ENCODE peak calls at places on chromosomes 11 and 22, in six cellular contexts. Z is tibial nerve, V is uterus, E is thyroid gland, X is gastrocnemius medialis, G is prostate gland. T is an unnamed sample.

GRCh38 chr11:119489087-119489486 is 66.1 kb upstream of the THY1 start:
- DNase-seq in Z (no peak), V (no peak), E (no peak), X (no peak), G (no peak), T (no peak)

GRCh38 chr11:94734563-94735275 is 33.4 kb upstream of the AMOTL1 start:
- DNase-seq in Z (no peak), V (no peak), E (no peak), X (no peak), G (no peak), T (no peak)

GRCh38 chr11:129528296-129528695 is 152.6 kb downstream of the BARX2 start:
- DNase-seq in Z (no peak), V (no peak), E (no peak), X (no peak), G (no peak), T (no peak)

GRCh38 chr22:31090217-31091085 is 9.3 kb downstream of the SMTN start:
- DNase-seq in Z (no peak), V (peak), E (no peak), X (no peak), G (no peak), T (no peak)

GRCh38 chr22:31127181-31127772 is 4.5 kb downstream of the INPP5J start:
- DNase-seq in Z (no peak), V (no peak), E (peak), X (no peak), G (no peak), T (no peak)

GRCh38 chr11:78535920-78536319 is 38.7 kb downstream of the NARS2 start:
- DNase-seq in Z (no peak), V (no peak), E (no peak), X (no peak), G (no peak), T (no peak)

GRCh38 chr11:116707250-116707649 is 65.5 kb downstream of the BUD13 start:
- DNase-seq in Z (no peak), V (no peak), E (peak), X (no peak), G (no peak), T (no peak)

GRCh38 chr11:13339196-13340153 is 61.9 kb downstream of the BMAL1 start:
- DNase-seq in Z (no peak), V (no peak), E (no peak), X (no peak), G (peak), T (no peak)

GRCh38 chr22:46813816-46814597 is 51.6 kb downstream of the TBC1D22A start:
- DNase-seq in Z (no peak), V (no peak), E (peak), X (no peak), G (no peak), T (no peak)

GRCh38 chr22:17980638-17981051 is 43.7 kb downstream of the MICAL3 start:
- DNase-seq in Z (no peak), V (no peak), E (no peak), X (no peak), G (peak), T (no peak)

GRCh38 chr11:118791015-118791960 is at the start of gene DDX6:
- DNase-seq in Z (peak), V (peak), E (peak), X (peak), G (peak), T (peak)

GRCh38 chr11:59756845-59757244 is 1.7 kb downstream of the STX3 start:
- DNase-seq in Z (no peak), V (peak), E (peak), X (peak), G (peak), T (peak)

GRCh38 chr22:50200333-50201190 is at the start of gene SELENOO:
- DNase-seq in Z (peak), V (peak), E (peak), X (peak), G (peak), T (peak)

GRCh38 chr11:75508051-75508561 is 17.6 kb downstream of the GDPD5 start:
- DNase-seq in Z (no peak), V (no peak), E (no peak), X (no peak), G (no peak), T (no peak)

GRCh38 chr11:2474059-2474901 is 29.5 kb downstream of the KCNQ1 start:
- DNase-seq in Z (no peak), V (no peak), E (peak), X (no peak), G (no peak), T (peak)

GRCh38 chr11:111476366-111476765 is 35.8 kb downstream of the BTG4 start:
- DNase-seq in Z (no peak), V (no peak), E (no peak), X (no peak), G (no peak), T (no peak)

GRCh38 chr11:1323779-1324178 is 14.3 kb upstream of the TOLLIP start:
- DNase-seq in Z (no peak), V (no peak), E (no peak), X (no peak), G (no peak), T (no peak)

GRCh38 chr22:29719894-29720645 is at the start of gene CABP7:
- DNase-seq in Z (no peak), V (no peak), E (no peak), X (no peak), G (no peak), T (no peak)

GRCh38 chr22:42808516-42808915 is 48.6 kb downstream of the ARFGAP3 start:
- DNase-seq in Z (no peak), V (no peak), E (no peak), X (no peak), G (no peak), T (no peak)

GRCh38 chr22:32558681-32559355 is 84.2 kb downstream of the FBXO7 start:
- DNase-seq in Z (peak), V (peak), E (peak), X (no peak), G (peak), T (peak)

GRCh38 chr22:46547883-46548244 is 10.4 kb upstream of the CELSR1 start:
- DNase-seq in Z (peak), V (peak), E (peak), X (peak), G (no peak), T (peak)

GRCh38 chr11:122150484-122151124 is 34.6 kb upstream of the BLID start:
- DNase-seq in Z (no peak), V (no peak), E (no peak), X (no peak), G (no peak), T (no peak)

GRCh38 chr22:24339452-24339747 is 68.8 kb downstream of the SPECC1L start:
- DNase-seq in Z (no peak), V (no peak), E (no peak), X (no peak), G (no peak), T (no peak)

GRCh38 chr22:37567991-37568390 is 7.7 kb downstream of the CDC42EP1 start:
- DNase-seq in Z (no peak), V (no peak), E (no peak), X (no peak), G (no peak), T (no peak)

GRCh38 chr22:37570661-37570976 is 9.3 kb downstream of the LGALS2 start:
- DNase-seq in Z (no peak), V (no peak), E (no peak), X (no peak), G (no peak), T (no peak)

GRCh38 chr22:37568448-37569008 is 8.2 kb downstream of the CDC42EP1 start:
- DNase-seq in Z (no peak), V (no peak), E (no peak), X (no peak), G (no peak), T (no peak)

GRCh38 chr22:37569921-37570660 is 9.8 kb downstream of the LGALS2 start:
- DNase-seq in Z (no peak), V (no peak), E (peak), X (no peak), G (no peak), T (no peak)

GRCh38 chr22:37569009-37569920 is 9.0 kb downstream of the CDC42EP1 start:
- DNase-seq in Z (no peak), V (no peak), E (no peak), X (no peak), G (no peak), T (no peak)
- TF ChIP-seq POLR2A in Z (no peak), V (no peak), E (no peak), X (no peak), G (no peak), T (no peak)

GRCh38 chr11:93350835-93351234 is 20.3 kb downstream of the DEUP1 start:
- DNase-seq in Z (no peak), V (no peak), E (no peak), X (no peak), G (no peak), T (no peak)

GRCh38 chr11:93344855-93345333 is 14.4 kb downstream of the DEUP1 start:
- DNase-seq in Z (no peak), V (no peak), E (no peak), X (no peak), G (no peak), T (no peak)

GRCh38 chr11:93348931-93349330 is 18.4 kb downstream of the DEUP1 start:
- DNase-seq in Z (no peak), V (no peak), E (no peak), X (no peak), G (no peak), T (no peak)
- H3K4me3 ChIP-seq in Z (no peak), V (no peak), E (no peak), X (no peak), G (no peak), T (no peak)

GRCh38 chr11:67282876-67283371 is 6.2 kb upstream of the ANKRD13D start:
- DNase-seq in Z (no peak), V (no peak), E (no peak), X (no peak), G (no peak), T (no peak)
- TF ChIP-seq CTCF in Z (no peak), V (no peak), E (no peak), X (no peak), G (no peak), T (no peak)

GRCh38 chr22:23215294-23216204 is 35.2 kb downstream of the BCR start:
- DNase-seq in Z (no peak), V (no peak), E (peak), X (no peak), G (no peak), T (no peak)

GRCh38 chr22:23218053-23218866 is 38.0 kb downstream of the BCR start:
- DNase-seq in Z (no peak), V (no peak), E (no peak), X (no peak), G (no peak), T (no peak)

GRCh38 chr22:23217171-23218052 is 37.1 kb downstream of the BCR start:
- DNase-seq in Z (no peak), V (no peak), E (no peak), X (no peak), G (no peak), T (no peak)

GRCh38 chr22:23214398-23214797 is 34.1 kb downstream of the BCR start:
- DNase-seq in Z (no peak), V (no peak), E (no peak), X (no peak), G (no peak), T (no peak)

GRCh38 chr22:23216331-23217170 is 36.2 kb downstream of the BCR start:
- DNase-seq in Z (no peak), V (no peak), E (no peak), X (no peak), G (no peak), T (no peak)
- TF ChIP-seq POLR2A in Z (no peak), V (no peak), E (no peak), X (no peak), G (no peak), T (no peak)

GRCh38 chr11:73313652-73314051 is 5.6 kb downstream of the ARHGEF17 start:
- DNase-seq in Z (no peak), V (no peak), E (no peak), X (no peak), G (no peak), T (no peak)

GRCh38 chr11:73314121-73314948 is 6.3 kb downstream of the ARHGEF17 start:
- DNase-seq in Z (no peak), V (peak), E (peak), X (no peak), G (no peak), T (no peak)

GRCh38 chr11:73312036-73312435 is 4.0 kb downstream of the ARHGEF17 start:
- DNase-seq in Z (no peak), V (no peak), E (no peak), X (no peak), G (no peak), T (no peak)

GRCh38 chr11:73311394-73311869 is 3.4 kb downstream of the ARHGEF17 start:
- DNase-seq in Z (no peak), V (no peak), E (no peak), X (no peak), G (no peak), T (no peak)

DNA sequence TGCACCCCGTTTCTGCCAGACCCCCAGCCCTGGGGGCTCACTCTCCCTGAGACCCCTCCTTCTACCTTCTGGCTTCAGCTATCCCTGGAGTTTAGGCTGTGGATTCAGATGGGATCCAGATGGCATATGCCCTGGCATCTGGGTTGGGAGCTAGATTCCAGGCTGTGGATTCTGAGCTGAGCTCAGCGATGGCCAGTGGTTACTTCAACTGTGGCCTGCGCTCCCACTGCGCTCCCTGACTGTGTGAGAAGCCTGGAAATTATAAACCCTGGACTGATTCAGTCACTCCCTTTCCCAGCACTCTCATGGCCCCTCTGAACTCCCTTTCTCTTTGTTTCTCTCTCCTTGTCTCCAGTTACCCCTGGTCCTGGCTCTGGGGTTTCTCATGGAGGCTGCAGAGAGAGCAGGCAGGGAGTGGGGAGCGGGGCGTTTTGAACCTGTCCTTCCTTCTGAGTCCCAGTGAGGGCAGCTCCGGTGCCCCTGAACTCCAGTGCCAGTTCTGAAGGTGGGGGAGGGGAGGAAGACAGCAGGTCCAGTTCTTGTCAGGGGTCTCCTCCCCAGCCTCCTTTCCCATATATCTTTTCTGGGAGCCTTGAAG is 4.8 kb downstream of the ARHGEF17 start:
- DNase-seq in Z (no peak), V (no peak), E (no peak), X (no peak), G (no peak), T (no peak)
- H3K4me3 ChIP-seq in Z (peak), V (peak), E (no peak), X (peak), G (peak), T (no peak)

DNA sequence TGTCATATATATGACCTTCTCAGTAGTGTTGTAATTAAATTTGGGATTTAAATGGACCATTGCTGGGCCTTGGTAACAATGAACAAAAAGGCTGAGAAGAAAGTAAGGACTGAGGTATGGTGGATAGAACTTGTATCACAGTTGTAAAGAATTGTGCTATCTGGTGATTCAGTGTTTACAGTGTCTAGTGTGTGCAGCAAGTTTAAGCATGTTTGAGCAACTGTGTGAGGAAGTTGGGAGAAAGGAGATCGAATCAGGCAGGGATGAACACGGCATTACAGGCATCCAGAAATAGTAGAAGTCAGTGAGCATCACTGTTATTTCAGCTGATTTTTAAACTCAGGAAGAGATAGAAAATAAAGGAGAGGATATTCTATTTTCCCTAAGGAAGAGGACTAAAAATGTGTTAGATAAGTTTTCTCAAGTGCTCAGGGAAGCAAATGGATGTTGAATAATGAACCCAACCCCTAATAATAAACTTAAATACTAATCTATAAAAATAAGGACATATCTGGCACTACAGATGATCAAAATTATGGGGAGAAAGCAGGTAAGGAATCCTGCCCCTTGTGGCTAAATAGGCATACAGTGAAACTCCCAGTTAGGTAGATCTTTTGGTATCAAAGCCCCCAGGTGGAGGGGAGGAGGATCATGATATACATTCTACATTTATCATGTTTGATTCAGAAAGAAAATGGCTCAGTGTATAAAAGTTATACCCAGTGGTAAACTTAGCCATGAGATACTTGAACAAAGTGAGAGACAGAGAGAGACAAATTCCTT is 361.0 kb upstream of the ANO3 start:
- DNase-seq in Z (no peak), V (no peak), E (no peak), X (no peak), G (no peak), T (no peak)
- TF ChIP-seq CTCF in Z (no peak), V (no peak), E (no peak), X (no peak), G (no peak), T (no peak)

GRCh38 chr11:41246399-41246745 is 213.1 kb downstream of the LRRC4C start:
- DNase-seq in Z (no peak), V (no peak), E (no peak), X (no peak), G (no peak), T (no peak)
- TF ChIP-seq POLR2A in Z (no peak), V (no peak), E (no peak), X (no peak), G (no peak), T (no peak)

GRCh38 chr22:38204784-38205183 is 3.0 kb downstream of the MAFF start:
- DNase-seq in Z (no peak), V (no peak), E (no peak), X (no peak), G (no peak), T (no peak)

GRCh38 chr22:38205261-38206128 is 3.7 kb downstream of the MAFF start:
- DNase-seq in Z (peak), V (peak), E (peak), X (peak), G (no peak), T (peak)

GRCh38 chr22:38203090-38203810 is 1.5 kb downstream of the MAFF start:
- DNase-seq in Z (no peak), V (no peak), E (peak), X (no peak), G (peak), T (peak)

GRCh38 chr22:38202437-38203089 is 769 bp downstream of the MAFF start:
- DNase-seq in Z (peak), V (peak), E (peak), X (peak), G (peak), T (peak)

GRCh38 chr22:38203855-38204497 is 2.2 kb downstream of the MAFF start:
- DNase-seq in Z (no peak), V (no peak), E (no peak), X (no peak), G (no peak), T (no peak)
- H3K4me3 ChIP-seq in Z (peak), V (peak), E (no peak), X (peak), G (no peak), T (no peak)

GRCh38 chr11:77191823-77192495 is 63.9 kb downstream of the MYO7A start:
- DNase-seq in Z (no peak), V (peak), E (peak), X (no peak), G (peak), T (no peak)
- TF ChIP-seq CTCF in Z (peak), V (no peak), E (peak), X (no peak), G (peak), T (no peak)